ENCODE peak calls at places on chromosomes 6 and 20, in nine cellular contexts. G is H1, J is MCF 10A, N is WERI-Rb-1, Y is GM10248, L is heart left ventricle, W is GM13976, T is uterus, D is ovary. M is an unnamed sample.

GRCh38 chr6:79574636-79575035 is 37.4 kb upstream of the LCA5 start:
- DNase-seq in G (no peak), J (peak), N (no peak), Y (no peak), L (no peak), W (no peak), T (no peak), D (no peak), M (no peak)

GRCh38 chr20:33148040-33148439 is 19.9 kb upstream of the BPIFA2 start:
- DNase-seq in G (no peak), J (no peak), N (no peak), Y (no peak), L (no peak), W (no peak), T (no peak), D (no peak), M (no peak)

GRCh38 chr6:147227770-147228320 is 23.6 kb downstream of the STXBP5 start:
- DNase-seq in G (no peak), J (no peak), N (no peak), Y (no peak), L (no peak), W (no peak), T (no peak), D (no peak), M (no peak)

GRCh38 chr6:46510656-46511055 is 19.4 kb upstream of the RCAN2 start:
- DNase-seq in G (no peak), J (peak), N (no peak), Y (no peak), L (peak), W (no peak), T (no peak), D (peak), M (no peak)

GRCh38 chr6:149403534-149403933 is 3.5 kb downstream of the SUMO4 start:
- DNase-seq in G (no peak), J (peak), N (no peak), Y (no peak), L (no peak), W (no peak), T (no peak), D (no peak), M (no peak)

GRCh38 chr6:2948228-2949025 is 22.9 kb downstream of the SERPINB6 start:
- DNase-seq in G (no peak), J (no peak), N (no peak), Y (no peak), L (no peak), W (no peak), T (no peak), D (no peak), M (no peak)

GRCh38 chr6:101614774-101615173 is 221.3 kb downstream of the GRIK2 start:
- DNase-seq in G (peak), J (peak), N (no peak), Y (no peak), L (no peak), W (no peak), T (no peak), D (no peak), M (no peak)

GRCh38 chr6:72032056-72032455 is 145.7 kb downstream of the RIMS1 start:
- DNase-seq in G (no peak), J (no peak), N (no peak), Y (no peak), L (no peak), W (no peak), T (no peak), D (no peak), M (no peak)

GRCh38 chr6:4356899-4357659 is 221.7 kb upstream of the ECI2 start:
- DNase-seq in G (no peak), J (no peak), N (no peak), Y (no peak), L (no peak), W (no peak), T (no peak), D (no peak), M (no peak)

GRCh38 chr6:36679043-36679821 is 718 bp downstream of the CDKN1A start:
- DNase-seq in G (no peak), J (peak), N (peak), Y (no peak), L (peak), W (no peak), T (peak), D (peak), M (no peak)

GRCh38 chr6:105077592-105078463 is 102.0 kb downstream of the POPDC3 start:
- DNase-seq in G (no peak), J (peak), N (no peak), Y (peak), L (no peak), W (peak), T (no peak), D (no peak), M (peak)

GRCh38 chr6:159805418-159806020 is 5.4 kb downstream of the PNLDC1 start:
- DNase-seq in G (no peak), J (no peak), N (no peak), Y (no peak), L (no peak), W (no peak), T (no peak), D (no peak), M (no peak)

GRCh38 chr6:15017251-15017650 is 228.6 kb upstream of the JARID2 start:
- DNase-seq in G (no peak), J (no peak), N (no peak), Y (no peak), L (no peak), W (no peak), T (no peak), D (no peak), M (no peak)

GRCh38 chr6:27505209-27506027 is 32.5 kb upstream of the ZNF184 start:
- DNase-seq in G (peak), J (peak), N (peak), Y (no peak), L (no peak), W (no peak), T (peak), D (peak), M (no peak)

GRCh38 chr6:132527791-132528190 is 10.3 kb upstream of the TAAR9 start:
- DNase-seq in G (no peak), J (peak), N (no peak), Y (no peak), L (no peak), W (no peak), T (no peak), D (no peak), M (no peak)

GRCh38 chr6:119215309-119215708 is 134.3 kb downstream of the MAN1A1 start:
- DNase-seq in G (no peak), J (no peak), N (no peak), Y (no peak), L (no peak), W (no peak), T (no peak), D (no peak), M (no peak)

GRCh38 chr6:52162940-52163908 is 23.0 kb upstream of the IL17A start:
- DNase-seq in G (no peak), J (peak), N (no peak), Y (peak), L (no peak), W (peak), T (no peak), D (no peak), M (peak)

GRCh38 chr6:55777461-55777860 is 97.9 kb downstream of the BMP5 start:
- DNase-seq in G (no peak), J (peak), N (no peak), Y (no peak), L (no peak), W (no peak), T (no peak), D (no peak), M (no peak)

GRCh38 chr6:168713839-168714238 is 272.9 kb downstream of the SMOC2 start:
- DNase-seq in G (no peak), J (peak), N (peak), Y (no peak), L (no peak), W (no peak), T (no peak), D (no peak), M (no peak)

GRCh38 chr6:157792671-157793070 is 30.4 kb upstream of the SNX9 start:
- DNase-seq in G (no peak), J (no peak), N (no peak), Y (no peak), L (no peak), W (no peak), T (no peak), D (no peak), M (no peak)

GRCh38 chr6:73258721-73259120 is 4.3 kb downstream of the KHDC1 start:
- DNase-seq in G (no peak), J (no peak), N (no peak), Y (no peak), L (no peak), W (no peak), T (no peak), D (no peak), M (no peak)

GRCh38 chr20:23106271-23106851 is 20.2 kb upstream of the CD93 start:
- DNase-seq in G (no peak), J (no peak), N (no peak), Y (no peak), L (peak), W (no peak), T (no peak), D (no peak), M (no peak)

GRCh38 chr6:170034294-170034693 is 256.6 kb downstream of the DLL1 start:
- DNase-seq in G (no peak), J (no peak), N (no peak), Y (no peak), L (no peak), W (no peak), T (no peak), D (no peak), M (no peak)

GRCh38 chr20:50724851-50725721 is 6.3 kb upstream of the PARD6B start:
- DNase-seq in G (no peak), J (peak), N (peak), Y (peak), L (peak), W (peak), T (peak), D (peak), M (peak)

GRCh38 chr6:108133594-108134179 is 32.1 kb upstream of the NR2E1 start:
- DNase-seq in G (peak), J (peak), N (peak), Y (no peak), L (peak), W (peak), T (peak), D (peak), M (no peak)
- TF ChIP-seq CTCF in G (no peak), J (no peak), N (peak), Y (no peak), L (no peak), W (no peak), T (no peak), D (no peak), M (no peak)

GRCh38 chr20:2395136-2395535 is 14.4 kb downstream of the TGM6 start:
- DNase-seq in G (no peak), J (no peak), N (no peak), Y (no peak), L (no peak), W (no peak), T (no peak), D (no peak), M (no peak)

GRCh38 chr20:2396241-2396814 is 15.6 kb downstream of the TGM6 start:
- DNase-seq in G (no peak), J (no peak), N (no peak), Y (no peak), L (no peak), W (no peak), T (no peak), D (no peak), M (no peak)

GRCh38 chr20:2398453-2398852 is 17.8 kb downstream of the TGM6 start:
- DNase-seq in G (no peak), J (no peak), N (no peak), Y (no peak), L (no peak), W (no peak), T (no peak), D (no peak), M (no peak)

GRCh38 chr20:2397595-2398145 is 17.0 kb downstream of the TGM6 start:
- DNase-seq in G (no peak), J (no peak), N (peak), Y (no peak), L (no peak), W (no peak), T (no peak), D (no peak), M (no peak)

GRCh38 chr20:2397091-2397490 is 16.4 kb downstream of the TGM6 start:
- DNase-seq in G (no peak), J (no peak), N (no peak), Y (no peak), L (no peak), W (no peak), T (no peak), D (no peak), M (no peak)
- TF ChIP-seq CTCF in G (no peak), J (no peak), N (no peak), Y (no peak), L (no peak), W (no peak), T (no peak), D (no peak), M (no peak)

GRCh38 chr20:13487202-13487601 is 151.5 kb downstream of the TASP1 start:
- DNase-seq in G (no peak), J (no peak), N (no peak), Y (no peak), L (no peak), W (no peak), T (no peak), D (no peak), M (no peak)

GRCh38 chr20:13486694-13487093 is 152.0 kb downstream of the TASP1 start:
- DNase-seq in G (no peak), J (no peak), N (no peak), Y (no peak), L (no peak), W (no peak), T (no peak), D (no peak), M (no peak)

GRCh38 chr20:13494019-13494418 is 144.7 kb downstream of the TASP1 start:
- DNase-seq in G (no peak), J (no peak), N (no peak), Y (no peak), L (no peak), W (no peak), T (no peak), D (no peak), M (no peak)

GRCh38 chr20:13493143-13493542 is 145.6 kb downstream of the TASP1 start:
- DNase-seq in G (no peak), J (no peak), N (no peak), Y (no peak), L (no peak), W (no peak), T (no peak), D (no peak), M (no peak)

DNA sequence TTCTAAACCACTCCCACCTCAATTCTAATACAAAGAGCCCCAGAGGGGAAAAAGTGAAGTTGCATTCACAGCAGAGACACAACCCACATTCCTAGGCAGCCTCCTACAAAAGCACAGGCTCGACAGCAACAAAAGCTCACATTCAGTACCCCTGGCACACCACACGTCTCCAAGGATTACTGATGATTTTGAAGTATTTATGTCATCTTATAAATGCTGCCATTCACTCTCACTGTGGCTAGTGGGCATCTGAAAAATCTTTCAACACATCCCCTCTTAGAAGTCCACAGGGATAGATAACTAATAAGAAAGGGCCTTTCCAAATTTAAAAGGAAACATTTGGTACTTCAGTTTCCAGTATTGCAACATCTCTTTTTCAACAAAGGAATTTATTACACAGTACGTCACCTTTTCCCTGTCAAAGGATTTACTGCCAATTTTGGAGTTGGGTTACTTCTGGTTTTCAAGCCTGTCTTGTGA is 146.7 kb downstream of the TASP1 start:
- DNase-seq in G (peak), J (peak), N (no peak), Y (no peak), L (no peak), W (no peak), T (peak), D (no peak), M (no peak)
- TF ChIP-seq CTCF in G (no peak), J (no peak), N (no peak), Y (no peak), L (no peak), W (no peak), T (no peak), D (no peak), M (no peak)

DNA sequence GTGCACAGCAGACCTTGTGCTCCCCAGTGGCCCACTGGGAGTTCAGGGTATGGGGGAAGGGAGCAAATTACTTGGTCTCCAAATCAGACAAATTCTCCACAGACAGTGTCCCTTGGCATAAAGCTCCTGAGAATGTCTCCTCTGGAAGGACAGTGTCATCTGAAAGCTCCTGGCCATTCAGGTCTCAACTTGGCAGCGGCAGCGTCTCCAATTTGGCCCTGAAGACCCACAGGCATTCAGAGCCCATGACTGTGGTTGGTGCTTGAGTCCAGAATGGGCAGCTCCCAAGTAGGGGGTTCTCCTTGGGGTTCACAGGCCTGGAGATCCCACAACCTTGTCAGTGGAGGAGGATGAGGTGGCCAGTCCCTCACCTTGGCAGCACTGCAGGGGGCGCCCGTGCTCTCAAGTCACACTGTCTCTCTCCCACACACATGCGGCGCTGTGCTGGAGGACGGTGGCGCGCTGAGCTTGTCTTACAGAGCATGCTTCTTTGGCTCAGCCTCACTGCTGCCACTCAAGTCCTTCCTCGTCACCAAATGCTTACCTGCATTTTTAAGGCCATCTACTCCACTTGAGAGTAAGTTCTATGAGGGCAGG is 20.7 kb downstream of the DYNLRB1 start:
- DNase-seq in G (no peak), J (no peak), N (peak), Y (no peak), L (peak), W (no peak), T (peak), D (peak), M (no peak)
- TF ChIP-seq CTCF in G (peak), J (no peak), N (peak), Y (peak), L (peak), W (peak), T (no peak), D (no peak), M (peak)